ENCODE peak calls at places on chromosome 5, in four cellular contexts. One of them, this sample, is unnamed.

GRCh38 chr5:60959156-60959555 is 14.2 kb downstream of the NDUFAF2 start:
- DNase-seq in stimulated activated CD4-positive, alpha-beta T cell treated with anti-CD3 and anti-CD28 coated beads, Interleukin-2, amount 100 ng/mL, for 48 hours: no peak
- DNase-seq in H4: no peak
- DNase-seq in T-helper 1 cell: no peak
- DNase-seq in this sample: peak

GRCh38 chr5:72408602-72409001 is 88.4 kb downstream of the PTCD2 start:
- DNase-seq in stimulated activated CD4-positive, alpha-beta T cell treated with anti-CD3 and anti-CD28 coated beads, Interleukin-2, amount 100 ng/mL, for 48 hours: no peak
- DNase-seq in H4: no peak
- DNase-seq in T-helper 1 cell: no peak
- DNase-seq in this sample: no peak

GRCh38 chr5:168782172-168782571 is 203.0 kb upstream of the PANK3 start:
- DNase-seq in stimulated activated CD4-positive, alpha-beta T cell treated with anti-CD3 and anti-CD28 coated beads, Interleukin-2, amount 100 ng/mL, for 48 hours: no peak
- DNase-seq in H4: no peak
- DNase-seq in T-helper 1 cell: no peak
- DNase-seq in this sample: no peak

GRCh38 chr5:73042993-73043392 is 77.4 kb upstream of the TMEM171 start:
- DNase-seq in stimulated activated CD4-positive, alpha-beta T cell treated with anti-CD3 and anti-CD28 coated beads, Interleukin-2, amount 100 ng/mL, for 48 hours: no peak
- DNase-seq in H4: no peak
- DNase-seq in T-helper 1 cell: no peak
- DNase-seq in this sample: no peak

GRCh38 chr5:120366047-120366446 is 98.1 kb upstream of the PRR16 start:
- DNase-seq in stimulated activated CD4-positive, alpha-beta T cell treated with anti-CD3 and anti-CD28 coated beads, Interleukin-2, amount 100 ng/mL, for 48 hours: no peak
- DNase-seq in H4: peak
- DNase-seq in T-helper 1 cell: no peak
- DNase-seq in this sample: no peak

GRCh38 chr5:3657364-3658003 is 61.9 kb downstream of the IRX1 start:
- DNase-seq in stimulated activated CD4-positive, alpha-beta T cell treated with anti-CD3 and anti-CD28 coated beads, Interleukin-2, amount 100 ng/mL, for 48 hours: no peak
- DNase-seq in H4: no peak
- DNase-seq in T-helper 1 cell: no peak
- DNase-seq in this sample: no peak

GRCh38 chr5:154534457-154535050 is 56.5 kb upstream of the HAND1 start:
- DNase-seq in stimulated activated CD4-positive, alpha-beta T cell treated with anti-CD3 and anti-CD28 coated beads, Interleukin-2, amount 100 ng/mL, for 48 hours: no peak
- DNase-seq in H4: no peak
- DNase-seq in T-helper 1 cell: no peak
- DNase-seq in this sample: no peak

GRCh38 chr5:55037046-55037771 is 13.2 kb downstream of the GZMK start:
- DNase-seq in stimulated activated CD4-positive, alpha-beta T cell treated with anti-CD3 and anti-CD28 coated beads, Interleukin-2, amount 100 ng/mL, for 48 hours: peak
- DNase-seq in H4: peak
- DNase-seq in T-helper 1 cell: peak
- DNase-seq in this sample: no peak

GRCh38 chr5:170791325-170791954 is 7.9 kb downstream of the GABRP start:
- DNase-seq in stimulated activated CD4-positive, alpha-beta T cell treated with anti-CD3 and anti-CD28 coated beads, Interleukin-2, amount 100 ng/mL, for 48 hours: peak
- DNase-seq in H4: peak
- DNase-seq in T-helper 1 cell: no peak
- DNase-seq in this sample: peak

GRCh38 chr5:143652104-143652700 is 159.8 kb upstream of the HMHB1 start:
- DNase-seq in stimulated activated CD4-positive, alpha-beta T cell treated with anti-CD3 and anti-CD28 coated beads, Interleukin-2, amount 100 ng/mL, for 48 hours: peak
- DNase-seq in H4: peak
- DNase-seq in T-helper 1 cell: peak
- DNase-seq in this sample: no peak

GRCh38 chr5:179801304-179802206 is 5.1 kb downstream of the MGAT4B start:
- DNase-seq in stimulated activated CD4-positive, alpha-beta T cell treated with anti-CD3 and anti-CD28 coated beads, Interleukin-2, amount 100 ng/mL, for 48 hours: peak
- DNase-seq in H4: no peak
- DNase-seq in T-helper 1 cell: peak
- DNase-seq in this sample: no peak

GRCh38 chr5:149149942-149150341 is 8.6 kb downstream of the ABLIM3 start:
- DNase-seq in stimulated activated CD4-positive, alpha-beta T cell treated with anti-CD3 and anti-CD28 coated beads, Interleukin-2, amount 100 ng/mL, for 48 hours: no peak
- DNase-seq in H4: no peak
- DNase-seq in T-helper 1 cell: no peak
- DNase-seq in this sample: no peak

GRCh38 chr5:14364576-14365472 is 216.8 kb upstream of the OTULINL start:
- DNase-seq in stimulated activated CD4-positive, alpha-beta T cell treated with anti-CD3 and anti-CD28 coated beads, Interleukin-2, amount 100 ng/mL, for 48 hours: no peak
- DNase-seq in H4: no peak
- DNase-seq in T-helper 1 cell: no peak
- DNase-seq in this sample: no peak

GRCh38 chr5:154421868-154422267 is 23.9 kb upstream of the SAP30L start:
- DNase-seq in stimulated activated CD4-positive, alpha-beta T cell treated with anti-CD3 and anti-CD28 coated beads, Interleukin-2, amount 100 ng/mL, for 48 hours: no peak
- DNase-seq in H4: no peak
- DNase-seq in T-helper 1 cell: no peak
- DNase-seq in this sample: no peak

GRCh38 chr5:172441262-172441751 is 13.0 kb downstream of the SH3PXD2B start:
- DNase-seq in stimulated activated CD4-positive, alpha-beta T cell treated with anti-CD3 and anti-CD28 coated beads, Interleukin-2, amount 100 ng/mL, for 48 hours: no peak
- DNase-seq in H4: no peak
- DNase-seq in T-helper 1 cell: no peak
- DNase-seq in this sample: no peak

GRCh38 chr5:26553079-26553478 is 485.3 kb downstream of the CDH9 start:
- DNase-seq in stimulated activated CD4-positive, alpha-beta T cell treated with anti-CD3 and anti-CD28 coated beads, Interleukin-2, amount 100 ng/mL, for 48 hours: no peak
- DNase-seq in H4: peak
- DNase-seq in T-helper 1 cell: no peak
- DNase-seq in this sample: no peak

GRCh38 chr5:133386662-133387061 is 225.7 kb downstream of the FSTL4 start:
- DNase-seq in stimulated activated CD4-positive, alpha-beta T cell treated with anti-CD3 and anti-CD28 coated beads, Interleukin-2, amount 100 ng/mL, for 48 hours: no peak
- DNase-seq in H4: no peak
- DNase-seq in T-helper 1 cell: no peak
- DNase-seq in this sample: no peak

GRCh38 chr5:1521671-1522600 is 1.8 kb downstream of the LPCAT1 start:
- DNase-seq in stimulated activated CD4-positive, alpha-beta T cell treated with anti-CD3 and anti-CD28 coated beads, Interleukin-2, amount 100 ng/mL, for 48 hours: no peak
- DNase-seq in H4: peak
- DNase-seq in T-helper 1 cell: no peak
- DNase-seq in this sample: peak

GRCh38 chr5:34715711-34716110 is 59.6 kb downstream of the RAI14 start:
- DNase-seq in stimulated activated CD4-positive, alpha-beta T cell treated with anti-CD3 and anti-CD28 coated beads, Interleukin-2, amount 100 ng/mL, for 48 hours: no peak
- DNase-seq in H4: no peak
- DNase-seq in T-helper 1 cell: no peak
- DNase-seq in this sample: no peak